ENCODE peak calls at places on chromosomes 2 and 18, in six cellular contexts. L is upper lobe of left lung, T is adrenal gland, R is stomach, Q is heart left ventricle, U is gastrocnemius medialis. Z is an unnamed sample. For H3K9me3 and H3K4me1, the result is how much of the 10 kb centered on the place peaks cover.

GRCh38 chr2:15890936-15891905 is 49.1 kb upstream of the MYCN start:
- DNase-seq in L (peak), T (no peak), R (no peak), Q (no peak), U (no peak), Z (no peak)

GRCh38 chr2:85273732-85274731 is 53.8 kb downstream of the TGOLN2 start:
- DNase-seq in L (peak), T (no peak), R (no peak), Q (no peak), U (no peak), Z (peak)

GRCh38 chr2:190718652-190719526 is 70.0 kb downstream of the NAB1 start:
- DNase-seq in L (no peak), T (peak), R (peak), Q (peak), U (peak), Z (no peak)

GRCh38 chr2:197236816-197237215 is 73.8 kb downstream of the ANKRD44 start:
- DNase-seq in L (no peak), T (no peak), R (no peak), Q (no peak), U (no peak), Z (no peak)

GRCh38 chr2:219576505-219577388 is 4.6 kb downstream of the INHA start:
- DNase-seq in L (no peak), T (no peak), R (no peak), Q (no peak), U (no peak), Z (peak)

GRCh38 chr2:37575780-37576179 is 95.7 kb downstream of the CDC42EP3 start:
- DNase-seq in L (no peak), T (no peak), R (no peak), Q (no peak), U (no peak), Z (no peak)

GRCh38 chr18:44411971-44412370 is 268.7 kb upstream of the SETBP1 start:
- DNase-seq in L (no peak), T (no peak), R (no peak), Q (no peak), U (no peak), Z (no peak)

GRCh38 chr18:8515142-8515865 is 93.9 kb upstream of the RAB12 start:
- DNase-seq in L (no peak), T (no peak), R (no peak), Q (no peak), U (no peak), Z (no peak)

GRCh38 chr2:71474744-71475421 is 21.5 kb downstream of the DYSF start:
- DNase-seq in L (no peak), T (no peak), R (no peak), Q (peak), U (no peak), Z (no peak)

GRCh38 chr2:206820755-206821154 is 55.3 kb downstream of the FASTKD2 start:
- DNase-seq in L (no peak), T (no peak), R (no peak), Q (no peak), U (no peak), Z (no peak)

GRCh38 chr2:85850451-85850850 is 38.3 kb downstream of the ST3GAL5 start:
- DNase-seq in L (no peak), T (no peak), R (no peak), Q (no peak), U (no peak), Z (no peak)

GRCh38 chr2:120108049-120108448 is 95.2 kb downstream of the EPB41L5 start:
- DNase-seq in L (no peak), T (peak), R (peak), Q (no peak), U (peak), Z (no peak)

GRCh38 chr18:23994361-23994902 is 20.1 kb upstream of the TTC39C start:
- DNase-seq in L (no peak), T (peak), R (no peak), Q (peak), U (no peak), Z (peak)

GRCh38 chr2:24075915-24076848 is at the start of gene SF3B6:
- DNase-seq in L (peak), T (peak), R (peak), Q (peak), U (peak), Z (peak)

GRCh38 chr2:10124538-10125045 is 2.1 kb downstream of the RRM2 start:
- DNase-seq in L (no peak), T (peak), R (no peak), Q (no peak), U (no peak), Z (no peak)

GRCh38 chr18:77597726-77598125 is 348.1 kb downstream of the GALR1 start:
- DNase-seq in L (no peak), T (no peak), R (no peak), Q (no peak), U (no peak), Z (no peak)

GRCh38 chr2:133680399-133681044 is 112.3 kb upstream of the NCKAP5 start:
- DNase-seq in L (no peak), T (no peak), R (no peak), Q (no peak), U (no peak), Z (no peak)

GRCh38 chr2:181106229-181106628 is 125.8 kb downstream of the UBE2E3 start:
- DNase-seq in L (no peak), T (no peak), R (no peak), Q (no peak), U (no peak), Z (no peak)

GRCh38 chr2:133025004-133025403 is 355.0 kb upstream of the LYPD1 start:
- DNase-seq in L (no peak), T (no peak), R (no peak), Q (no peak), U (no peak), Z (no peak)

GRCh38 chr18:75779910-75780309 is 352.4 kb upstream of the SMIM21 start:
- DNase-seq in L (no peak), T (no peak), R (no peak), Q (no peak), U (no peak), Z (no peak)

GRCh38 chr2:229901819-229902218 is 20.0 kb downstream of the TRIP12 start:
- DNase-seq in L (no peak), T (no peak), R (no peak), Q (no peak), U (no peak), Z (no peak)

GRCh38 chr2:216740557-216741222 is 45.3 kb upstream of the IGFBP5 start:
- DNase-seq in L (no peak), T (no peak), R (no peak), Q (no peak), U (no peak), Z (peak)

GRCh38 chr2:66575625-66576371 is 140.9 kb downstream of the MEIS1 start:
- DNase-seq in L (peak), T (peak), R (no peak), Q (peak), U (no peak), Z (peak)

GRCh38 chr2:43068730-43069517 is 157.5 kb downstream of the ZFP36L2 start:
- DNase-seq in L (no peak), T (no peak), R (peak), Q (no peak), U (no peak), Z (peak)

GRCh38 chr2:46117379-46117778 is 179.8 kb upstream of the EPAS1 start:
- DNase-seq in L (no peak), T (no peak), R (no peak), Q (no peak), U (no peak), Z (no peak)

GRCh38 chr2:191593622-191594416 is 84.1 kb upstream of the NABP1 start:
- DNase-seq in L (no peak), T (no peak), R (no peak), Q (no peak), U (no peak), Z (no peak)

GRCh38 chr2:164260506-164260905 is 360.8 kb downstream of the GRB14 start:
- DNase-seq in L (no peak), T (no peak), R (no peak), Q (no peak), U (no peak), Z (no peak)

GRCh38 chr2:224778474-224778877 is 62.3 kb upstream of the CCDC195 start:
- DNase-seq in L (no peak), T (peak), R (peak), Q (no peak), U (peak), Z (peak)

GRCh38 chr2:204019572-204020501 is 83.3 kb downstream of the ICOS start:
- DNase-seq in L (no peak), T (no peak), R (no peak), Q (no peak), U (no peak), Z (no peak)

GRCh38 chr2:31896293-31896692 is 114.5 kb downstream of the MEMO1 start:
- DNase-seq in L (no peak), T (no peak), R (no peak), Q (no peak), U (no peak), Z (no peak)

GRCh38 chr2:31903109-31903780 is 107.6 kb downstream of the MEMO1 start:
- DNase-seq in L (no peak), T (no peak), R (no peak), Q (no peak), U (no peak), Z (no peak)

DNA sequence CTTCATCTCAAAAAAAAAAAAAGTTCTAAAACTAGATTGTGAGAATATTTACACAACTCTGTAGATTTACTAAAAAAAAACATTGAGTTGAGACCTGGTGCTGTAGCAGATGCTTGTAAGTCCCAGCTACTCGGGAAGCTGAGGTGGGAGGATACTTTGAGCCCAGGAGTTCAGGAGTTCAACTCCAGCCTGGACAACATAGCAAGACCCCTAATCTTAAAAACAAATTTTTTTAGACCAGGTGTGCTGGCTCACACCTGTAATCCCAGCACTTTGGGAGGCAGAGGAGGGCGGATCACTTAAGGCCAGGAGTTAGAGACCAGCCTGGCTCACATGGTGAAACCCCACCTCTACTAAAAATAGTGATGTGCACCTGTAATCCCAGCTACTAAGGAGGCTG is 108.9 kb downstream of the MEMO1 start:
- DNase-seq in L (no peak), T (no peak), R (no peak), Q (no peak), U (no peak), Z (no peak)
- H3K9me3 ChIP-seq in L (under half), T (under half), R (under half), Q (under half), U (under half), Z (under half)

DNA sequence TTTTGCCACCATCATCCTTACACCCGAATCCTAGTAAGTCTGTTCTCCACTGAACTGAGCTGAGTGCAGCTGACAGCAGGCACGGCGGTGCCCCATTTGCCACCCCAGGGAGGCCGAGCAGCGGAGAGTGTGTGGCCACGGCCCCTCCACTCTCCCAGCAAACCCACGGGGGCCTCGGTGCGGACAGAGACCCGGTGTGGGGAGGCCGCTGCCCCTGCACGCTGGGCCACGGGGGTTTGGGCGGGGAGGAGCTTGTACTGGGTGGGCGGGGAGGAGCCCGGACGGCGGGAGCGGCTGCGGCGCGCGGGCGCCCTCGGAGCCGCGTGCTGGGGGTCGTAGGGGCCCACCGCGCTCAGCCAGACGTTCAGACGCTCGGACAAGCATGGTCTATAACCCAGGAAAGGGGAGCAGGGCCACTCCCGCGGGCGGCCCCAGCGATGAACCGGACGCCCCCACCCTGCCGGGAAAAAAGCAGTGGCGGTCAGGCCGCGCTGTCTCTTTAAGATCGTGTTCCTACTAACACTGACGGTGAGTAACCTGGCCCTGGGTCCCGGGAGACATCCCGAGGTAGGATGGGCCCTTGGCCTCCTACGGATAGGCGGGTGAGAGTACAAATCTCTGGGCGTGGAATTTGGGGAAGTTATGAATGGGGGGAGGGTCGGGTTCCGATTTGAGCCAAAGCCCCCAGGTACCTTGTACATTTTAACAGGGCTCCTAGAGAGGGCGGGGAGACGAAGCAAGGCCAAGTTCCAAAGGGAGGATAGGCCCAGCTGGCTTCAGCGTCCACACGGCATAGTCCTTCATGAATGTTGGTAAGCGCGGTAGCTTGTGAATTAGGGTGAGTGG is at the start of gene ITPRIPL1:
- DNase-seq in L (peak), T (no peak), R (no peak), Q (no peak), U (no peak), Z (no peak)
- TF ChIP-seq POLR2A in L (no peak), T (no peak), R (no peak), Q (no peak), U (no peak), Z (no peak)

DNA sequence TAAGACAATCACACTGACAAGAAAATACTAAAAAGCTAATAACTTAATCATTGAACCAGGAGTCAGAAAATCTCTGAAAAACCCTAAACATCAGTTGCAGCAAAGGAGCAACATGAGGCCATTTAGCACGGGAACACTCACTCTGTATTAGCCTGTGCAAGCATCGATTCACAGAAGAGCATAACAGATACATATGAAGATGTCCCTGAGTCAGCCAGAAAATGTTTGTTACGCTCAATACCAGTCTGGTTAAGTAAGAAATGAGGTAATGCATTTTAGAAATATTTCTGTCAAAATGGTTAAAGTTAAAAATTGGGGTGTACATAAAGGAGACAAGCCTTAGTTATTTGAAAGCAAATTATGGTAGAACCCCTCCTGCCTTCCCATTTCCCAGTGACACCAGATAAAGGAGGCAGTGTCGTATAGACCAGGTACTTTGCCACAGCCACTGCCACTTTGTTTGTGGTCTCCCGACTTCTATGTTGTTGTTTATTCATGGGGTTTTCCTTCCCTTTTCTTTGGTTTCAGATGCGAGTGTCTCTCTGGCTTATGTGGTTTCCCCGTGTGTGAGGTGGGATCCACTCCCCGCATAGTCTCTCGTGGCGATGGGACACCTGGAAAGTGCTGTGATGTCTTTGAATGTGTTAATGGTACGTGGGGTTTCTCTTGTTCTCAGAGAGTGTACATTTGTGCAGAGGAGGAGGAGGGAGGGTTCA is 108.6 kb downstream of the CRIM1 start:
- DNase-seq in L (no peak), T (no peak), R (no peak), Q (no peak), U (no peak), Z (no peak)
- H3K4me1 ChIP-seq in L (under half), T (under half), R (under half), Q (under half), U (under half), Z (under half)

GRCh38 chr2:38648107-38648761 is 17.7 kb upstream of the GALM start:
- DNase-seq in L (no peak), T (no peak), R (no peak), Q (no peak), U (peak), Z (no peak)
- H3K9me3 ChIP-seq in L (under half), T (under half), R (under half), Q (under half), U (under half), Z (under half)